ENCODE peak calls at places on chromosomes 3 and 15, in five cellular contexts. T is HepG2, N is fibroblast of the aortic adventitia, K is GM06990, E is astrocyte of the spinal cord. C is an unnamed sample.
A peak's percentile ranks its signal among the peaks of the same experiment; 100 is the strongest.

GRCh38 chr3:31008986-31009385 is 114.5 kb upstream of the GADL1 start:
- DNase-seq in T (no peak), N (peak; percentile 32), K (no peak), E (peak; percentile 9), C (no peak)

GRCh38 chr3:61954097-61954528 is 392.7 kb downstream of the PTPRG start:
- DNase-seq in T (no peak), N (peak; percentile 37), K (no peak), E (peak; percentile 49), C (peak; percentile 50)

GRCh38 chr15:63522143-63522531 is 17.7 kb downstream of the USP3 start:
- DNase-seq in T (no peak), N (no peak), K (no peak), E (no peak), C (no peak)

GRCh38 chr3:28912120-28912885 is 368.6 kb upstream of the RBMS3 start:
- DNase-seq in T (no peak), N (peak; percentile 59), K (no peak), E (no peak), C (no peak)

GRCh38 chr3:57718118-57718517 is 25.2 kb upstream of the DENND6A start:
- DNase-seq in T (no peak), N (no peak), K (no peak), E (no peak), C (no peak)

GRCh38 chr3:53134631-53135232 is 4.5 kb upstream of the RFT1 start:
- DNase-seq in T (peak; percentile 61), N (peak; percentile 72), K (peak; percentile 61), E (peak; percentile 63), C (no peak)

GRCh38 chr3:12155833-12156232 is 2.9 kb downstream of the TIMP4 start:
- DNase-seq in T (peak; percentile 25), N (peak; percentile 84), K (no peak), E (peak; percentile 74), C (no peak)

GRCh38 chr3:40961104-40961857 is 238.0 kb upstream of the CTNNB1 start:
- DNase-seq in T (no peak), N (no peak), K (peak; percentile 55), E (no peak), C (no peak)

GRCh38 chr3:179069762-179070390 is 1.7 kb downstream of the ZMAT3 start:
- DNase-seq in T (no peak), N (peak; percentile 77), K (no peak), E (peak; percentile 58), C (no peak)

GRCh38 chr3:13203398-13204176 is 130.4 kb upstream of the IQSEC1 start:
- DNase-seq in T (no peak), N (no peak), K (no peak), E (no peak), C (no peak)

GRCh38 chr3:45426161-45426560 is 37.8 kb downstream of the LARS2 start:
- DNase-seq in T (no peak), N (no peak), K (no peak), E (no peak), C (no peak)

GRCh38 chr15:36970522-36970921 is 129.8 kb downstream of the MEIS2 start:
- DNase-seq in T (no peak), N (no peak), K (no peak), E (no peak), C (no peak)

GRCh38 chr3:52244061-52244628 is 1.4 kb upstream of the PPM1M start:
- DNase-seq in T (no peak), N (peak; percentile 38), K (peak; percentile 82), E (no peak), C (no peak)

GRCh38 chr15:77486542-77487478 is 66.1 kb downstream of the HMG20A start:
- DNase-seq in T (no peak), N (peak; percentile 53), K (no peak), E (no peak), C (no peak)

GRCh38 chr3:182810574-182811268 is 17.4 kb downstream of the ATP11B start:
- DNase-seq in T (no peak), N (peak; percentile 35), K (no peak), E (peak; percentile 25), C (no peak)

GRCh38 chr3:107116251-107116650 is 261.0 kb upstream of the CCDC54 start:
- DNase-seq in T (no peak), N (no peak), K (no peak), E (no peak), C (no peak)

GRCh38 chr15:79994651-79995050 is 23.7 kb upstream of the BCL2A1 start:
- DNase-seq in T (no peak), N (peak; percentile 28), K (no peak), E (no peak), C (no peak)

GRCh38 chr3:15327941-15328340 is 4.4 kb downstream of the SH3BP5 start:
- DNase-seq in T (no peak), N (peak; percentile 49), K (peak; percentile 77), E (no peak), C (no peak)

GRCh38 chr3:25396251-25396650 is 31.8 kb upstream of the RARB start:
- DNase-seq in T (no peak), N (no peak), K (no peak), E (no peak), C (no peak)

GRCh38 chr3:20546636-20547035 is 360.6 kb upstream of the SGO1 start:
- DNase-seq in T (no peak), N (peak; percentile 6), K (no peak), E (peak; percentile 12), C (no peak)

GRCh38 chr3:126014252-126014651 is 45.3 kb downstream of the ROPN1B start:
- DNase-seq in T (no peak), N (peak; percentile 83), K (no peak), E (peak; percentile 17), C (peak; percentile 17)

GRCh38 chr3:89179355-89179997 is 72.1 kb downstream of the EPHA3 start:
- DNase-seq in T (no peak), N (no peak), K (no peak), E (peak; percentile 89), C (no peak)

GRCh38 chr3:66938338-66938963 is 59.7 kb upstream of the KBTBD8 start:
- DNase-seq in T (peak; percentile 43), N (peak; percentile 75), K (peak; percentile 1), E (peak; percentile 64), C (no peak)

GRCh38 chr15:56719774-56720555 is 13.3 kb downstream of the ZNF280D start:
- DNase-seq in T (no peak), N (peak; percentile 73), K (no peak), E (peak; percentile 39), C (no peak)

GRCh38 chr3:2099028-2099671 is 484 bp downstream of the CNTN4 start:
- DNase-seq in T (no peak), N (no peak), K (peak; percentile 2), E (no peak), C (no peak)

GRCh38 chr3:2099779-2100191 is 1.1 kb downstream of the CNTN4 start:
- DNase-seq in T (no peak), N (no peak), K (peak; percentile 2), E (no peak), C (no peak)

GRCh38 chr3:2097641-2098191 is 950 bp upstream of the CNTN4 start:
- DNase-seq in T (no peak), N (no peak), K (no peak), E (no peak), C (no peak)

GRCh38 chr3:2096196-2096595 is 2.5 kb upstream of the CNTN4 start:
- DNase-seq in T (no peak), N (no peak), K (no peak), E (no peak), C (no peak)

DNA sequence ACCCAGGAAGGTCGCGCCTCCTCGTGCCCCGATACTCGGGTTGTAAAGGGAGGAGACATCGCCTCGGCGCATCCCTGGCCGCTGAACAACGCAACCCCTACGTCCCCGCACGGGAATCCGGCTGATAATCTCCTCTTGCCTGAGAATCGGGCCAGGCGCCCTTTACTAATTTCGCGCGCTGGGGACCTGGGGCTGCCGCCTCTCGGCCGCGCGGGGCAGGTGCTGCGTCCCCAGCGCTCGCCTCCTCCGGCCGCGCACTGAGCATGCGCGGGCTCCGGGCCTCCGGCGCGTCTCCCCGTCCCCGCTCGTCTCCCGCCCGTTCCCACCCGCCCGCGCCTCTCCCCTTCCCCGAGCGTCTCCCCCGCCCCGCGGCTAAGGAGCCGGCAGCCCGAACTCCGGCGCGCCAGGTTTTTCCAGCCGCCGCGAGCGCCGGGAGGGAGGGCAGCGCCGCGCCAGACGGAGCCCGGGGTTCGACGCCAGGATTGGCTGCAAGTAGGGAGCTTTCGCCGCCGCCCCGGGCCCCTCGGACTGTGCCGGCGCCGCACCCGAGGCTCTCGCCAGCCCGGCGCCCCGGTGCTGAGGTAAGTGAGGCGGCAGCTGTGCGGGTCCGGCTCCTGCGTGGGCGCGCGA is at the start of gene CNTN4:
- DNase-seq in T (peak; percentile 24), N (no peak), K (peak; percentile 5), E (no peak), C (no peak)
- H3K4me3 ChIP-seq in T (peak within 1 kb of the TSS; percentile 30), N (no peak within 1 kb of the TSS), K (no peak within 1 kb of the TSS), E (no peak within 1 kb of the TSS), C (no peak within 1 kb of the TSS)

GRCh38 chr3:42711491-42712343 is 9.1 kb upstream of the HHATL start:
- DNase-seq in T (no peak), N (no peak), K (no peak), E (no peak), C (no peak)
- TF ChIP-seq CTCF in T (no peak), N (peak; percentile 26), K (no peak), E (peak; percentile 8), C (no peak)

DNA sequence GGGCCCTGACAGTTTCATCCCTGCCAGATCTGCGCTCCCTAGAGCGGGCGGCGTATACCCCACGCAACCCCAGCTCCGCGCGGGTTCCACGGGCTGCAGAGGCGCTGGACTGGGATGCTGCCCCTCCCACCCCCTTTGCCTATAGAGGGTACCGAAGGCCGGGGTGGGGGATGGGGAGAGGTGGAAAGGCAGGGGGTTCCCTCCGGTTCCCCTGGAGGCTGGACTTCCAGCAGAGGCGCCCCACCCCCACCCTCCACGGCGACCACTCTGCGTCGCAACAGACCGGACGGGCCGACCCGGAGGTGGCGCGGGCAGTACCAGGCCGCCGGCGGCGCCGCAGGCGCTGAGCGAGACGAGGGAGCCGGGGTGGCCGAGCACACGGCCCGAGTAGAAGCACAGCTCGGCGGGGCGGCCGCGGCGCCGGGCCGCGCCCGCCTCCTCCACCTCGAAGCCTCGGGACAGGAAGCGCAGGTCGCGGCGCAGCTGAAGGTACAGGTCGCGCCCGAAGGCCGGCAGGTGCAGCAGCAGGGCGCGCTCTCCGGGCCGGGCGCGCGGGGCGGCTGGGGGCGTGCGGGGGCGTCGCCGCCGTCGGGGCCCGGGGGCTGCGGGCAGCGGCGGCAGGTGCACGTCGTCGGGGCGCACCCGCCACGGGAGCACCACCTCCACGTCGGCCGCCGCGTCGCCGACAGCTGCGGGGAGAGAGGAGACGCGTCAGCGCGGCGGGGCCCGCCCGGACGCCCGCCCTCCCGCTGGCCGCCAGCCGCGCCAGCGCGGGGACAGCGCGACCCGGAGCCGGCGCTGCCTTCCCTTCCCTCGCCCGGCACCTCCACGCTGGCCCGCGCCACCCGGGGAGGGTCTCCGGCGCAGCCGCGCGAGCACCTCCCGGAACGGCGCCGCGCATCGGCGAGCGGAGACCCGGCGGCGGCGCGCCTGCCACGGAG is 784 bp downstream of the ADAMTS17 start:
- DNase-seq in T (no peak), N (no peak), K (no peak), E (no peak), C (no peak)
- H3K4me3 ChIP-seq in T (peak overlapping the region; percentile 55), N (no peak overlapping the region), K (no peak overlapping the region), E (peak overlapping the region; percentile 41), C (no peak overlapping the region)

DNA sequence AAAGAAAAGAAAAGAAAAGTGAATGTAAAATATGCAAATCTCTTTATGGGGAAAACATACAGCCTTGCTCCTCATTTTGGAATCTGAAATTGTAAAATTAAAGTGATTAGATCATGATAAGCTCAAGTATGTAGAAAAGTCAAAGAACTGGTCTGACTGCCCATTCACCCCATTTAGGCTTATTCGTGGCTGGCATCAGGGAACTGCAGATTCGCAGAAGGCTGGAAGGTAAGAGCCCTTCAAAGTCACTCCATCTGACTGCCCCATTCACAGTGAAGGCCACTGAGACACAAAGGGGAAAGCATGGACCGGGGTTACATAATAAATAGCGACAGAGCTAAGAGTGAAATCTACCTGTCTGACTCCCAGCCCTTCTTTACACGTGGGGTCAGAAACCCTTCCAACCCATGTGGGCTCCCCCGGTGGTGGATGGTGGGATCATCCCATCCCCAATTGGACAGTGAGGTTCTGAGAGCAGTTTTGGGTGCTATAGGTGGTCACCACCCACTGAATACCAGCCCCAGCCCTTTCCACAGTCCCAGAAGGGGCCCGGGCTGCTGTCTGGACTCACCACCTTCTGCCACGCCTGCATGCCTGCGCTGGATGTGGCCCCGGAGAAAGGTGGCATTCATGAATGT is 18.1 kb downstream of the DZIP1L start:
- DNase-seq in T (no peak), N (no peak), K (no peak), E (no peak), C (no peak)
- TF ChIP-seq CTCF in T (peak; percentile 30), N (peak; percentile 60), K (peak; percentile 57), E (peak; percentile 56), C (peak; percentile 44)

C was measured in AG04449.